ENCODE peak calls at places on chromosomes 11 and 22, in seven cellular contexts. V is uterus; N is ovary; G is adrenal gland; T is upper lobe of left lung; K is fibroblast of lung; Z is CD8-positive, alpha-beta T cell. C is an unnamed sample.

GRCh38 chr11:64357904-64358535 is 942 bp upstream of the RPS6KA4 start:
- DNase-seq in V (no peak), N (no peak), G (no peak), T (no peak), K (peak; percentile 18), Z (no peak), C (peak; percentile 61)

GRCh38 chr22:20550851-20551744 is 43.7 kb downstream of the MED15 start:
- DNase-seq in V (peak; percentile 68), N (peak; percentile 72), G (peak; percentile 78), T (peak; percentile 58), K (peak; percentile 87), Z (peak; percentile 44), C (peak; percentile 48)

GRCh38 chr22:25141994-25142620 is 57.6 kb upstream of the CRYBB3 start:
- DNase-seq in V (no peak), N (no peak), G (peak; percentile 75), T (no peak), K (no peak), Z (no peak), C (no peak)

GRCh38 chr11:6563121-6563619 is 40.2 kb downstream of the RRP8 start:
- DNase-seq in V (no peak), N (no peak), G (no peak), T (no peak), K (no peak), Z (no peak), C (no peak)

GRCh38 chr22:36930041-36930935 is 16.9 kb downstream of the CSF2RB start:
- DNase-seq in V (no peak), N (no peak), G (peak; percentile 17), T (peak; percentile 34), K (no peak), Z (no peak), C (no peak)

GRCh38 chr11:14537134-14537599 is 17.0 kb upstream of the PSMA1 start:
- DNase-seq in V (no peak), N (no peak), G (peak; percentile 55), T (no peak), K (peak; percentile 7), Z (peak; percentile 27), C (peak; percentile 33)

GRCh38 chr11:95596011-95596489 is 193.5 kb downstream of the FAM76B start:
- DNase-seq in V (no peak), N (no peak), G (no peak), T (no peak), K (peak; percentile 69), Z (no peak), C (no peak)

GRCh38 chr11:35944503-35945136 is 758 bp downstream of the LDLRAD3 start:
- DNase-seq in V (no peak), N (peak; percentile 47), G (no peak), T (peak; percentile 77), K (peak; percentile 15), Z (no peak), C (no peak)

GRCh38 chr11:65899356-65900124 is 648 bp downstream of the FOSL1 start:
- DNase-seq in V (peak; percentile 50), N (peak; percentile 60), G (peak; percentile 82), T (peak; percentile 92), K (peak; percentile 76), Z (peak; percentile 38), C (no peak)

GRCh38 chr11:114479331-114479730 is 40.1 kb downstream of the REXO2 start:
- DNase-seq in V (no peak), N (no peak), G (no peak), T (no peak), K (peak; percentile 2), Z (no peak), C (no peak)

GRCh38 chr11:123429851-123430735 is at the start of gene GRAMD1B:
- DNase-seq in V (peak; percentile 33), N (peak; percentile 75), G (peak; percentile 91), T (peak; percentile 91), K (peak; percentile 83), Z (peak; percentile 51), C (peak; percentile 76)

GRCh38 chr11:77198440-77198849 is 70.4 kb downstream of the MYO7A start:
- DNase-seq in V (peak; percentile 8), N (peak; percentile 26), G (no peak), T (no peak), K (no peak), Z (no peak), C (no peak)

GRCh38 chr22:22357024-22357868 is 112.7 kb downstream of the VPREB1 start:
- DNase-seq in V (peak; percentile 20), N (peak; percentile 82), G (peak; percentile 93), T (peak; percentile 53), K (peak; percentile 23), Z (peak; percentile 58), C (peak; percentile 70)

GRCh38 chr11:7278314-7278917 is 26.7 kb downstream of the SYT9 start:
- DNase-seq in V (no peak), N (no peak), G (no peak), T (no peak), K (peak; percentile 15), Z (no peak), C (no peak)

GRCh38 chr11:60194511-60194910 is 11.6 kb upstream of the MS4A6A start:
- DNase-seq in V (no peak), N (no peak), G (no peak), T (no peak), K (no peak), Z (no peak), C (no peak)

GRCh38 chr11:61737131-61737530 is 15.3 kb upstream of the MYRF start:
- DNase-seq in V (no peak), N (no peak), G (no peak), T (no peak), K (no peak), Z (no peak), C (no peak)

GRCh38 chr11:30786392-30787120 is 200.4 kb upstream of the MPPED2 start:
- DNase-seq in V (no peak), N (no peak), G (no peak), T (no peak), K (peak; percentile 19), Z (no peak), C (no peak)

GRCh38 chr11:93221539-93221938 is 23.7 kb upstream of the SLC36A4 start:
- DNase-seq in V (no peak), N (no peak), G (no peak), T (no peak), K (no peak), Z (no peak), C (no peak)

GRCh38 chr11:134047586-134047999 is 21.3 kb upstream of the JAM3 start:
- DNase-seq in V (peak; percentile 92), N (peak; percentile 93), G (peak; percentile 84), T (no peak), K (peak; percentile 82), Z (no peak), C (no peak)

GRCh38 chr22:36220457-36220921 is 18.8 kb downstream of the APOL2 start:
- DNase-seq in V (peak; percentile 52), N (no peak), G (peak; percentile 63), T (no peak), K (peak; percentile 65), Z (no peak), C (no peak)

GRCh38 chr11:114115406-114116054 is 56.0 kb downstream of the ZBTB16 start:
- DNase-seq in V (no peak), N (peak; percentile 31), G (peak; percentile 52), T (no peak), K (no peak), Z (no peak), C (no peak)

GRCh38 chr11:10544491-10545470 is 3.8 kb upstream of the RNF141 start:
- DNase-seq in V (no peak), N (no peak), G (no peak), T (peak; percentile 31), K (no peak), Z (no peak), C (no peak)

GRCh38 chr11:121055076-121055475 is 31.2 kb downstream of the TBCEL start:
- DNase-seq in V (no peak), N (no peak), G (no peak), T (no peak), K (no peak), Z (no peak), C (no peak)

GRCh38 chr11:69361048-69361447 is 67.1 kb downstream of the MYEOV start:
- DNase-seq in V (no peak), N (no peak), G (peak; percentile 31), T (no peak), K (no peak), Z (no peak), C (no peak)

GRCh38 chr22:33247758-33248157 is 189.6 kb upstream of the SYN3 start:
- DNase-seq in V (no peak), N (no peak), G (no peak), T (no peak), K (peak; percentile 11), Z (no peak), C (no peak)

GRCh38 chr11:94897330-94897768 is 76.0 kb downstream of the CWC15 start:
- DNase-seq in V (peak; percentile 54), N (peak; percentile 53), G (peak; percentile 86), T (no peak), K (peak; percentile 38), Z (no peak), C (peak; percentile 19)

DNA sequence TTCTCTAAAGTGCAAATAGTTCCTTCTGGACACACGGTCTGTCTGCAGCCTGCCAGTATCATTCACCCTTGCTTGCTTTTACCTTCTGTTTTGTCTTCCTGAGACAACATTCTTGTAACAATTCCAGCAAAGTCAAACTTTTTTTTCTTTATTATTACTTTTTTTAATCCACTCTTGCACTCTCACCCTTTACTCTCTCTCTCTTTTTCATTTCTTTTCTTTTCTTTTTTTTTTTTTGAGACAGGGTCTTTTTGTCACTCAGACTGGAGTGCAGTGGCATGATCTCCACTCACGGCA is 53.7 kb downstream of the MCHR1 start:
- DNase-seq in V (no peak), N (no peak), G (no peak), T (no peak), K (no peak), Z (no peak), C (no peak)
- TF ChIP-seq CTCF in V (no peak), N (no peak), G (no peak), T (no peak), K (no peak), Z (no peak), C (peak; percentile 42)

GRCh38 chr22:38222797-38223119 is 21.0 kb downstream of the MAFF start:
- DNase-seq in V (no peak), N (no peak), G (no peak), T (no peak), K (no peak), Z (no peak), C (no peak)
- H3K27ac ChIP-seq in V (no peak overlapping the region), N (no peak overlapping the region), G (no peak overlapping the region), T (peak overlapping the region; percentile 70), K (no peak overlapping the region), Z (no peak overlapping the region), C (no peak overlapping the region)

GRCh38 chr11:1676254-1676740 is 20.7 kb upstream of the KRTAP5-6 start:
- DNase-seq in V (no peak), N (no peak), G (no peak), T (no peak), K (no peak), Z (no peak), C (no peak)
- H3K27me3 ChIP-seq in V (peaks cover 3% of the 10 kb centered on the region), N (no peaks in the 10 kb centered on the region), G (peaks cover 17% of the 10 kb centered on the region), T (no peaks in the 10 kb centered on the region), K (peaks cover 7% of the 10 kb centered on the region), Z (no peaks in the 10 kb centered on the region), C (peaks cover 19% of the 10 kb centered on the region)

DNA sequence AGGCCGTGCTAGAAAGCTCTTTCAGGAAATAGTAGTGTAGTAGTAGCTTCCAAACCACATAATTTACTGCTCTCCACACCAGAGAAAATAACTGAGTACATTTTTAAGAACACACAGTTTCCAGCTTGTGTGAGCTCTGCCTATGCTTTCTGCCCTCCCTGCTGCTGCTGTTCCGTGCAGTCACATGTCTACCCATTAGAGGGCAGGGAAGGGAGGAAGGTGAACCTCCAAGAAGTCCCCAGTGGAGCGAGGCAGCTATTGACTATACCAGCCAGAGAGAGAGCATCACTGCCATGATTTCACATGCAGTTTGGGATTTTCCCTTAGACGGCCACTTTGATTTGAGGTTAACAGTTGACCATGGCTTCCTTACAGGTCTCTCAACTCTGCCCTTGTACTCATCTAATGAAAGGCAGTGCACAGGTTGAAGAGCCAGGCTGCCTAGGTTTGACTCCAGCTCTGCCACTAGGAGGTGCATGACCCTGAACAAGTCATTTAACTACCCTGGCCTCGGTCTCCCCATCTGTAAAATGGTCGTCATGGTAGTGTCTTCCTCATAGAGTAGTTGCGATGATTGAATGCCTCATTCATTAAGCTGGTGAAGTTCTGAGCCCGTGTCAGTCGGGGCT is 19.7 kb upstream of the CTTN start:
- DNase-seq in V (no peak), N (no peak), G (peak; percentile 44), T (no peak), K (no peak), Z (no peak), C (no peak)
- TF ChIP-seq CTCF in V (no peak), N (no peak), G (no peak), T (no peak), K (no peak), Z (no peak), C (no peak)

C was measured in CD4-positive, alpha-beta T cell.